ENCODE peak calls at places on chromosome 6, in six cellular contexts. F, C, U, E, Z and G are unnamed samples.

GRCh38 chr6:162674452-162674851 is 53.1 kb downstream of the PRKN start:
- DNase-seq in F (no peak), C (no peak), U (no peak), E (no peak), Z (no peak), G (no peak)

GRCh38 chr6:17281497-17282481 is 628 bp downstream of the RBM24 start:
- DNase-seq in F (no peak), C (peak; percentile 65), U (peak; percentile 61), E (peak; percentile 25), Z (no peak), G (no peak)

GRCh38 chr6:85354761-85355618 is 94.9 kb upstream of the NT5E start:
- DNase-seq in F (peak; percentile 90), C (peak; percentile 69), U (peak; percentile 78), E (peak; percentile 62), Z (peak; percentile 64), G (no peak)

GRCh38 chr6:119262612-119263011 is 86.9 kb downstream of the MAN1A1 start:
- DNase-seq in F (no peak), C (no peak), U (no peak), E (no peak), Z (no peak), G (no peak)

GRCh38 chr6:127971945-127972391 is 71.1 kb upstream of the THEMIS start:
- DNase-seq in F (no peak), C (no peak), U (peak; percentile 91), E (no peak), Z (no peak), G (no peak)

GRCh38 chr6:55397986-55398385 is 70.7 kb downstream of the GFRAL start:
- DNase-seq in F (no peak), C (no peak), U (no peak), E (no peak), Z (no peak), G (no peak)

GRCh38 chr6:15299430-15300131 is 53.7 kb downstream of the JARID2 start:
- DNase-seq in F (no peak), C (no peak), U (peak; percentile 65), E (no peak), Z (peak; percentile 56), G (no peak)

GRCh38 chr6:93962566-93962965 is 543.2 kb upstream of the EPHA7 start:
- DNase-seq in F (no peak), C (no peak), U (no peak), E (no peak), Z (no peak), G (no peak)

GRCh38 chr6:159217595-159218275 is 48.5 kb downstream of the FNDC1 start:
- DNase-seq in F (no peak), C (peak; percentile 89), U (peak; percentile 31), E (no peak), Z (no peak), G (peak; percentile 9)

GRCh38 chr6:134303903-134304302 is 14.0 kb downstream of the SGK1 start:
- DNase-seq in F (no peak), C (no peak), U (no peak), E (no peak), Z (no peak), G (no peak)

GRCh38 chr6:13407709-13408695 is 79.4 kb downstream of the GFOD1 start:
- DNase-seq in F (no peak), C (no peak), U (peak; percentile 77), E (no peak), Z (peak; percentile 72), G (no peak)

GRCh38 chr6:169292340-169293124 is 38.9 kb upstream of the THBS2 start:
- DNase-seq in F (no peak), C (peak; percentile 41), U (peak; percentile 97), E (no peak), Z (no peak), G (no peak)

GRCh38 chr6:101195581-101195980 is 197.9 kb upstream of the GRIK2 start:
- DNase-seq in F (no peak), C (no peak), U (peak; percentile 79), E (no peak), Z (no peak), G (no peak)

GRCh38 chr6:169194737-169195136 is 58.9 kb downstream of the THBS2 start:
- DNase-seq in F (no peak), C (no peak), U (no peak), E (no peak), Z (no peak), G (no peak)

GRCh38 chr6:35483892-35484645 is 12.8 kb downstream of the TEAD3 start:
- DNase-seq in F (no peak), C (no peak), U (no peak), E (no peak), Z (no peak), G (no peak)

GRCh38 chr6:35044145-35044745 is 96.9 kb downstream of the TCP11 start:
- DNase-seq in F (no peak), C (peak; percentile 52), U (no peak), E (no peak), Z (no peak), G (no peak)